ENCODE peak calls at places on chromosomes 11 and 22, in six cellular contexts. G, F, Z, N, S and V are unnamed samples. For H3K4me1, the result is how much of the 10 kb centered on the place peaks cover.

GRCh38 chr11:11786234-11786633 is 55.5 kb upstream of the USP47 start:
- DNase-seq in S (no peak), G (no peak), N (no peak), Z (no peak), F (no peak), V (no peak)

GRCh38 chr11:132054822-132055221 is 684.4 kb downstream of the NTM start:
- DNase-seq in S (no peak), F (no peak), G (no peak), N (no peak), Z (no peak), V (no peak)

GRCh38 chr11:46281374-46281831 is 3.9 kb downstream of the CREB3L1 start:
- DNase-seq in S (no peak), N (no peak), Z (peak), G (no peak), F (peak), V (peak)

GRCh38 chr11:100151944-100152343 is 535.1 kb upstream of the ARHGAP42 start:
- DNase-seq in G (peak), S (no peak), Z (no peak), N (no peak), F (no peak), V (no peak)

GRCh38 chr22:49202226-49202625 is 625.4 kb downstream of the BRD1 start:
- DNase-seq in S (peak), G (peak), N (peak), Z (peak), F (no peak), V (no peak)

GRCh38 chr22:22207845-22208564 is 36.6 kb upstream of the VPREB1 start:
- DNase-seq in N (no peak), F (peak), S (peak), Z (no peak), G (peak), V (peak)

GRCh38 chr11:134538793-134539192 is 126.8 kb upstream of the B3GAT1 start:
- DNase-seq in S (no peak), F (no peak), N (no peak), G (no peak), Z (peak), V (no peak)

GRCh38 chr11:131108780-131109179 is 192.5 kb upstream of the SNX19 start:
- DNase-seq in S (no peak), G (no peak), F (no peak), Z (no peak), N (no peak), V (no peak)

GRCh38 chr11:1873048-1873812 is 18.5 kb downstream of the PRR33 start:
- DNase-seq in F (no peak), S (peak), N (no peak), G (no peak), Z (peak), V (no peak)

GRCh38 chr11:44326615-44327475 is 16.9 kb upstream of the ALX4 start:
- DNase-seq in Z (no peak), N (no peak), S (no peak), G (no peak), F (no peak), V (no peak)

GRCh38 chr11:124751391-124751740 is 689 bp downstream of the VSIG2 start:
- DNase-seq in G (no peak), N (peak), Z (no peak), S (no peak), F (no peak), V (no peak)

GRCh38 chr11:30426781-30427180 is 103.9 kb downstream of the ARL14EP start:
- DNase-seq in Z (no peak), F (no peak), S (no peak), N (no peak), G (no peak), V (no peak)

GRCh38 chr11:64230209-64230984 is at the start of gene DNAJC4:
- DNase-seq in Z (peak), N (peak), F (peak), G (peak), S (peak), V (peak)

GRCh38 chr11:31809857-31810778 is 1.0 kb downstream of the PAX6 start:
- DNase-seq in Z (peak), G (no peak), N (no peak), S (peak), F (no peak), V (no peak)

GRCh38 chr11:31813961-31814868 is 3.1 kb upstream of the PAX6 start:
- DNase-seq in F (no peak), N (no peak), S (peak), G (no peak), Z (peak), V (no peak)

GRCh38 chr11:31810779-31811647 is at the start of gene PAX6:
- DNase-seq in G (no peak), N (no peak), Z (peak), F (no peak), S (peak), V (no peak)

GRCh38 chr11:31813242-31813960 is 2.3 kb upstream of the PAX6 start:
- DNase-seq in F (no peak), Z (no peak), G (no peak), N (no peak), S (no peak), V (no peak)

GRCh38 chr11:31812392-31813241 is 1.5 kb upstream of the PAX6 start:
- DNase-seq in S (peak), F (no peak), N (no peak), Z (no peak), G (no peak), V (no peak)
- H3K4me1 ChIP-seq in S (under half), F (half or more), N (half or more), Z (half or more), G (half or more), V (under half)

GRCh38 chr11:773425-773824 is 3.9 kb downstream of the GATD1 start:
- DNase-seq in S (peak), F (no peak), G (no peak), N (no peak), Z (no peak), V (no peak)

GRCh38 chr11:776459-777287 is 614 bp downstream of the GATD1 start:
- DNase-seq in N (no peak), G (no peak), Z (peak), F (no peak), S (peak), V (peak)

GRCh38 chr11:773830-774229 is 3.5 kb downstream of the GATD1 start:
- DNase-seq in F (no peak), N (no peak), S (peak), Z (no peak), G (no peak), V (no peak)

GRCh38 chr11:772429-773390 is 4.6 kb downstream of the GATD1 start:
- DNase-seq in N (no peak), G (no peak), F (no peak), Z (peak), S (peak), V (peak)

GRCh38 chr11:774873-775592 is 2.3 kb downstream of the GATD1 start:
- DNase-seq in Z (peak), S (peak), G (no peak), N (no peak), F (no peak), V (no peak)
- H3K4me1 ChIP-seq in Z (under half), S (under half), G (under half), N (under half), F (under half), V (under half)

DNA sequence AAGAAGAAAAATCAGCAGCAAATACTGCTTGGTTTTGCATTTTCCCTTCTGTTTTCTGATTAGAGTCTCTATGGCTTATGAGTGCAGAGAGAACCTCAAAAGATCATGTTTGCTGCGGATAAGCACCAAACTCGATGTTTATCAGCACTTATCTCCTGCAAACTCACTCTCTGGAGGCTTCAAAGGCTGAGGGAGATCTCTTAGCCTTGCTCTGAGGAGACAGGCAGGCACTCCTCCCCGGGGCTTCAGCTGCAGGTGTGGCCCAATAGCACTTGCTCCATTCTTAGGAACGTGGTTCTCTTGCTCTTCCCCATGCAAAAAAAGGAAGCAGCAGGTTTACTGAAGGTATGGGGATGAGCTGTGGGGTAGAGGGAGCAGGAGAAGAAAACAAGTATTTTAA is 45.1 kb downstream of the FLI1 start:
- DNase-seq in N (no peak), S (no peak), Z (no peak), F (no peak), G (no peak), V (no peak)
- H3K4me1 ChIP-seq in N (under half), S (under half), Z (under half), F (under half), G (under half), V (under half)

GRCh38 chr22:38967451-38968450 is 10.3 kb downstream of the APOBEC3A start:
- DNase-seq in Z (no peak), N (no peak), S (no peak), G (peak), F (peak), V (no peak)
- H3K4me1 ChIP-seq in Z (under half), N (under half), S (under half), G (under half), F (under half), V (under half)

GRCh38 chr22:50303848-50304527 is 3.5 kb downstream of the PLXNB2 start:
- DNase-seq in F (peak), G (peak), Z (peak), S (peak), N (no peak), V (no peak)

GRCh38 chr22:50304528-50305392 is 2.7 kb downstream of the PLXNB2 start:
- DNase-seq in Z (peak), N (no peak), F (peak), G (peak), S (peak), V (no peak)

GRCh38 chr22:50305393-50305657 is 2.1 kb downstream of the PLXNB2 start:
- DNase-seq in Z (no peak), S (peak), F (no peak), G (no peak), N (no peak), V (no peak)

GRCh38 chr22:50306753-50307749 is at the start of gene PLXNB2:
- DNase-seq in S (peak), N (no peak), Z (peak), F (peak), G (peak), V (peak)

DNA sequence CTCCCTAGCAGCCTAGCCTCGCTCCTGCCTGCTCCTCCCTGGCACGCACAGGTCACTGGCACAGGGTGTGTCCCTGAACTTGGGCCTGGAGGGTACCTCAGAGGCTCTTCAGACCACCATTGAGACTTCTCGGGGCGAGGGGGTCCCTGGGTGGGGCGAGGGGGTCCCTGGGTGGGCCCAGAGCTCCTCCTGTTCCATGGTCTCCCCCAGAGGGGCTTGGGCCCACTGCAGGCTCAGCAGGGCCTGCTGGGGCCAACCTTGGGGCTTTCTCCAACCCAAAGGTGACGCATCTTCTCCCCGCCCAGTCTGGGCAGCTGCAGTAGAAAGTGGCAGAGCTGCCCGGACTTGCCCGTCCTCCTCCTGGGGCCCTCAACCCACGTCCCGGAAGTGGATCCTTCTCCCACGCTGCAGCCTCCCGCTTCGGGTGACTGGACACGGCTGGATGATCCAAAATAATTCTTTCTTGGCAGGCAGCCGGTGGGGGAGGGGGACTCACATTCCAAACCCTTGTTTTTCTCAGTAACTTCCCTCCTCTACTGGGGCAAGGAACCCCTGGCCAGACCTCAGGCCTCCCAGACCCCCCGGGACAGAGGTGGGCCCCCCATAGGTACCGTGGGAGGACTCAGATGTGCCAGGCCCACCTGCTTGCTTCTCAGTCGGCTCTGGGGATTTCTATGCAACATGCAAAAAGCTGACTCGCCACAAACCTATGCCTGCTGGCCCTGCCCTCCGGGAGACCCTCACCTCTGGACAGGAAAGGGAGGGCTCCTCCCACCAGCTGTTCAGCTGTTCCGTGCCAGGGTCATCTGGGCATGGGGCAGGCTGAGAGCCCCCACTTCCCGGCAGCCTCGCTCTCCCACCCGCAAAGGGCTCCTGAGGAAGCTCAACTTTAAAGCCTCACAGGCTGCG is 1.5 kb downstream of the PLXNB2 start:
- DNase-seq in S (peak), F (peak), N (peak), G (peak), Z (peak), V (peak)
- H3K4me1 ChIP-seq in S (under half), F (half or more), N (half or more), G (half or more), Z (half or more), V (half or more)

GRCh38 chr11:14308114-14308896 is 50.7 kb downstream of the RRAS2 start:
- DNase-seq in F (no peak), S (no peak), G (no peak), Z (no peak), N (no peak), V (no peak)
- H3K4me1 ChIP-seq in F (under half), S (under half), G (under half), Z (under half), N (under half), V (under half)

GRCh38 chr11:34907934-34908593 is 8.1 kb downstream of the APIP start:
- DNase-seq in F (no peak), N (no peak), Z (no peak), S (no peak), G (no peak), V (no peak)
- H3K4me1 ChIP-seq in F (under half), N (under half), Z (under half), S (under half), G (under half), V (under half)